ENCODE peak calls at places on chromosomes 5 and 9, in seven cellular contexts. B, A, G, Q, N, M and O are unnamed samples.

GRCh38 chr9:101387871-101388506 is 3.2 kb upstream of the BAAT start:
- DNase-seq in M (peak), Q (no peak), A (peak), G (peak), N (no peak), B (no peak), O (no peak)

GRCh38 chr9:22079873-22080341 is 70.8 kb upstream of the CDKN2B start:
- DNase-seq in M (no peak), N (peak), Q (no peak), B (no peak), G (peak), A (no peak), O (no peak)

GRCh38 chr5:74641014-74641777 is 668 bp upstream of the ENC1 start:
- DNase-seq in G (peak), Q (peak), B (no peak), M (peak), N (peak), A (peak), O (peak)

GRCh38 chr5:149878371-149878770 is 66.2 kb downstream of the PDE6A start:
- DNase-seq in B (no peak), Q (no peak), G (no peak), M (no peak), N (no peak), A (no peak), O (no peak)

GRCh38 chr5:82922086-82922734 is 155.0 kb downstream of the TMEM167A start:
- DNase-seq in A (no peak), M (no peak), N (no peak), Q (no peak), G (no peak), B (no peak), O (peak)

GRCh38 chr5:82364497-82364896 is 86.3 kb upstream of the RPS23 start:
- DNase-seq in Q (no peak), G (peak), B (no peak), N (no peak), A (no peak), M (peak), O (no peak)

GRCh38 chr5:60794691-60795090 is 49.4 kb downstream of the ELOVL7 start:
- DNase-seq in G (no peak), M (no peak), B (no peak), A (no peak), N (no peak), Q (no peak), O (no peak)

GRCh38 chr5:41369799-41370198 is 140.6 kb downstream of the PLCXD3 start:
- DNase-seq in A (no peak), Q (no peak), N (no peak), M (no peak), G (no peak), B (no peak), O (no peak)

GRCh38 chr5:168666356-168666755 is 87.2 kb upstream of the PANK3 start:
- DNase-seq in B (no peak), A (no peak), Q (no peak), M (no peak), G (no peak), N (no peak), O (no peak)

GRCh38 chr9:108363321-108363720 is 492.5 kb downstream of the ACTL7B start:
- DNase-seq in M (no peak), A (no peak), Q (no peak), G (no peak), N (no peak), B (no peak), O (no peak)

GRCh38 chr9:84758817-84759216 is 89.3 kb downstream of the NTRK2 start:
- DNase-seq in A (no peak), M (no peak), G (no peak), N (no peak), B (no peak), Q (no peak), O (no peak)

GRCh38 chr5:69206528-69207190 is 17.3 kb downstream of the CENPH start:
- DNase-seq in A (peak), Q (no peak), N (no peak), M (no peak), G (no peak), B (no peak), O (no peak)

GRCh38 chr9:105972805-105973204 is 278.5 kb downstream of the TMEM38B start:
- DNase-seq in Q (no peak), B (no peak), N (no peak), G (no peak), A (no peak), M (no peak), O (no peak)

GRCh38 chr5:33272288-33272687 is 168.5 kb upstream of the TARS1 start:
- DNase-seq in M (no peak), A (peak), N (no peak), G (peak), Q (no peak), B (no peak), O (no peak)

GRCh38 chr5:173454764-173455598 is 126.8 kb upstream of the STC2 start:
- DNase-seq in G (peak), M (peak), B (no peak), A (peak), Q (no peak), N (peak), O (no peak)
- H3K27ac ChIP-seq in G (peak), M (no peak), B (no peak), A (peak), Q (no peak), N (peak), O (no peak)

GRCh38 chr5:62627901-62628300 is 49.3 kb downstream of the LRRC70 start:
- DNase-seq in B (no peak), N (no peak), Q (no peak), G (no peak), M (no peak), A (no peak), O (no peak)

GRCh38 chr5:62621280-62621679 is 42.7 kb downstream of the LRRC70 start:
- DNase-seq in G (no peak), M (no peak), N (no peak), Q (no peak), B (no peak), A (no peak), O (no peak)

GRCh38 chr5:62627121-62627520 is 48.5 kb downstream of the LRRC70 start:
- DNase-seq in B (no peak), Q (no peak), M (no peak), A (no peak), G (no peak), N (no peak), O (no peak)

GRCh38 chr5:62632181-62632580 is 53.6 kb downstream of the LRRC70 start:
- DNase-seq in A (no peak), M (no peak), B (no peak), N (no peak), Q (no peak), G (no peak), O (no peak)

GRCh38 chr5:62626534-62626933 is 47.9 kb downstream of the LRRC70 start:
- DNase-seq in N (no peak), B (no peak), G (no peak), A (no peak), M (no peak), Q (no peak), O (no peak)
- H3K27ac ChIP-seq in N (no peak), B (no peak), G (no peak), A (no peak), M (no peak), Q (no peak), O (no peak)

GRCh38 chr5:17123010-17123409 is 94.4 kb upstream of the BASP1 start:
- DNase-seq in N (no peak), G (no peak), B (no peak), Q (no peak), A (no peak), M (no peak), O (no peak)

GRCh38 chr5:17123785-17124184 is 93.6 kb upstream of the BASP1 start:
- DNase-seq in Q (no peak), B (no peak), A (no peak), G (no peak), M (no peak), N (no peak), O (no peak)

GRCh38 chr5:17118631-17119030 is 98.8 kb upstream of the BASP1 start:
- DNase-seq in A (peak), N (peak), Q (no peak), G (peak), B (no peak), M (peak), O (peak)

GRCh38 chr5:17120209-17120608 is 97.2 kb upstream of the BASP1 start:
- DNase-seq in A (no peak), M (no peak), B (no peak), N (no peak), Q (no peak), G (no peak), O (no peak)

DNA sequence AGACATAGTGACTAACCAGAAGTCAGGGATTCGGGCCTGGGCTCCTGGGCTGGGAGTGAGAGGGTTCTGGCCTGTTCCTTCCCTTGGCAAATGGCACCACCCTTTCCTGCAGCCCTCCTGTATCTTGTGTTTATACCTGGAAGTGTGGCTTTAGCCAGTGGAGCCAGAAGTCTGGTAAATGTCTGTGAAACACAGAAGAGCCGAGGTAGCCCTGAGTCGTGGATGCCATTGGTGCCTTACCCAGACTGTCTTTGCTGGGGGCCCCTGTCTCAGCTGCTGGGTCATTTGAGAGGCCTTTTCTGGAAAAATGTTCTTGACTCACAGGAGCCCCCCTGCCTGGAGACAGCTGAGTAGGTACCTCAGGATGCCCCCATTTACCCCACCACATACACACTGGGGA is 95.7 kb upstream of the BASP1 start:
- DNase-seq in G (no peak), A (no peak), M (no peak), B (no peak), Q (no peak), N (no peak), O (no peak)
- H3K27ac ChIP-seq in G (no peak), A (no peak), M (no peak), B (no peak), Q (no peak), N (no peak), O (no peak)

GRCh38 chr5:154405078-154405792 is 40.6 kb upstream of the SAP30L start:
- DNase-seq in G (peak), Q (peak), B (peak), A (peak), N (peak), M (peak), O (peak)
- H3K27ac ChIP-seq in G (no peak), Q (no peak), B (no peak), A (no peak), N (no peak), M (no peak), O (no peak)